ENCODE peak calls at places on chromosome 19, in eight cellular contexts. V is mucosa of descending colon, F is thoracic aorta, J is brain microvascular endothelial cell, K is tibial artery, D is Calu3, T is left ventricle myocardium inferior, S is astrocyte of the cerebellum. E is an unnamed sample.

GRCh38 chr19:18122424-18122823 is 24.8 kb downstream of the MAST3 start:
- DNase-seq in D (no peak), V (no peak), J (no peak), T (no peak), F (no peak), S (no peak), K (no peak), E (no peak)

GRCh38 chr19:32233885-32234284 is 111.5 kb upstream of the ZNF507 start:
- DNase-seq in T (no peak), S (no peak), K (no peak), J (no peak), D (no peak), V (no peak), F (no peak), E (no peak)

GRCh38 chr19:15812059-15812722 is 3.3 kb downstream of the OR10H1 start:
- DNase-seq in J (no peak), K (no peak), V (peak; percentile 59), D (no peak), S (no peak), T (no peak), F (no peak), E (no peak)

GRCh38 chr19:4866595-4867424 is 657 bp downstream of the PLIN3 start:
- DNase-seq in K (peak; percentile 84), V (peak; percentile 71), J (no peak), D (peak; percentile 32), F (no peak), T (peak; percentile 57), S (no peak), E (no peak)

GRCh38 chr19:36041831-36042230 is 9.2 kb upstream of the CLIP3 start:
- DNase-seq in V (no peak), F (no peak), K (no peak), D (no peak), T (no peak), S (peak; percentile 6), J (peak; percentile 55), E (no peak)

GRCh38 chr19:38072776-38073411 is 151.1 kb downstream of the DPF1 start:
- DNase-seq in F (no peak), S (no peak), J (peak; percentile 35), V (no peak), K (no peak), T (no peak), D (no peak), E (no peak)

GRCh38 chr19:41958367-41959055 is 610 bp downstream of the RABAC1 start:
- DNase-seq in K (peak; percentile 92), J (peak; percentile 74), D (peak; percentile 95), V (peak; percentile 96), T (peak; percentile 85), F (peak; percentile 59), S (peak; percentile 13), E (peak; percentile 85)

GRCh38 chr19:42846597-42846996 is 32.9 kb downstream of the PSG1 start:
- DNase-seq in F (no peak), J (peak; percentile 35), T (no peak), S (no peak), D (no peak), V (no peak), K (no peak), E (no peak)

GRCh38 chr19:5141278-5141925 is 172.5 kb downstream of the KDM4B start:
- DNase-seq in J (peak; percentile 37), D (no peak), V (no peak), K (no peak), F (no peak), S (no peak), T (no peak), E (no peak)

GRCh38 chr19:11578342-11579142 is 1.1 kb upstream of the ACP5 start:
- DNase-seq in S (no peak), D (no peak), K (peak; percentile 80), J (no peak), T (peak; percentile 42), V (peak; percentile 75), F (no peak), E (no peak)

GRCh38 chr19:17248011-17248776 is 2.5 kb upstream of the NR2F6 start:
- DNase-seq in V (peak; percentile 63), F (no peak), K (no peak), T (no peak), D (peak; percentile 24), S (no peak), J (no peak), E (no peak)

GRCh38 chr19:41296323-41296935 is 13.5 kb upstream of the CCDC97 start:
- DNase-seq in F (no peak), T (no peak), K (no peak), J (no peak), V (no peak), S (no peak), D (no peak), E (no peak)

GRCh38 chr19:12764698-12765097 is 10.7 kb downstream of the HOOK2 start:
- DNase-seq in F (no peak), V (no peak), J (no peak), S (no peak), D (no peak), K (no peak), T (no peak), E (no peak)

GRCh38 chr19:50554212-50554611 is 14.0 kb downstream of the LRRC4B start:
- DNase-seq in F (no peak), T (no peak), J (no peak), K (no peak), V (no peak), S (no peak), D (no peak), E (no peak)

GRCh38 chr19:4547303-4548237 is 7.7 kb upstream of the LRG1 start:
- DNase-seq in J (no peak), F (no peak), S (no peak), V (no peak), K (no peak), D (peak; percentile 51), T (no peak), E (no peak)

GRCh38 chr19:23393121-23393520 is 2.1 kb downstream of the ZNF91 start:
- DNase-seq in T (no peak), K (no peak), J (no peak), S (no peak), F (no peak), V (no peak), D (no peak), E (no peak)

GRCh38 chr19:43407416-43408005 is 7.2 kb upstream of the TEX101 start:
- DNase-seq in F (no peak), J (no peak), S (no peak), D (no peak), V (no peak), K (no peak), T (no peak), E (no peak)

GRCh38 chr19:31049431-31049830 is 299.8 kb downstream of the TSHZ3 start:
- DNase-seq in S (no peak), K (no peak), J (no peak), V (peak; percentile 75), F (no peak), T (no peak), D (no peak), E (no peak)

GRCh38 chr19:31055454-31055853 is 293.8 kb downstream of the TSHZ3 start:
- DNase-seq in T (no peak), S (no peak), K (no peak), V (no peak), D (no peak), F (no peak), J (no peak), E (no peak)

GRCh38 chr19:31058676-31059075 is 290.6 kb downstream of the TSHZ3 start:
- DNase-seq in T (no peak), S (no peak), D (no peak), K (no peak), F (no peak), J (no peak), V (no peak), E (no peak)

DNA sequence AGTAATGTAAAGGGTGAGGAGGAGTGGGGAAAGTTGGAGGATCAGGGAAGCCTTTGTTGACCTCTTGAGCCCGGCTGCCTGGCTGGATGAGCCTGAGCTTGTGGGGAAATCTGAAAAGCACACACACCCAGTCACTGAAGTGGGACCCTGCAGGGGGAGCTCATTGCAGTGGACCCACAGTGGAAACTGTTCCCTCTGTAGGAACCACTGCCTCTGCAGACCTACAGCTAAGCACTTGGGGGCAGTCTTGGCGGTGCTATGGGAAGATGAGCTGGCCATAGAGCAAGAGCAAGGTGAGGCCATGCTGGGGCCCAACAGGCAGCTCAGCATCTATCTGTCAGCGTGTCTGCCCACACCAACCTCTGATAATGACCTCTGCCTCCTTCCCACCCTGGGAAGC is 294.8 kb downstream of the TSHZ3 start:
- DNase-seq in J (peak; percentile 69), D (no peak), S (peak; percentile 48), F (no peak), K (no peak), T (peak; percentile 28), V (peak; percentile 56), E (no peak)
- TF ChIP-seq CTCF in J (peak; percentile 92), D (no peak), S (peak; percentile 79), F (no peak), K (no peak), T (peak; percentile 59), V (no peak), E (no peak)

GRCh38 chr19:58466760-58467589 is at the start of gene ZNF324:
- DNase-seq in T (peak; percentile 99), F (peak; percentile 94), K (peak; percentile 98), D (peak; percentile 99), V (peak; percentile 99), J (peak; percentile 93), S (peak; percentile 89), E (peak; percentile 97)
- TF ChIP-seq CTCF in T (no peak), F (no peak), K (no peak), D (no peak), V (peak; percentile 8), J (no peak), S (no peak), E (no peak)

DNA sequence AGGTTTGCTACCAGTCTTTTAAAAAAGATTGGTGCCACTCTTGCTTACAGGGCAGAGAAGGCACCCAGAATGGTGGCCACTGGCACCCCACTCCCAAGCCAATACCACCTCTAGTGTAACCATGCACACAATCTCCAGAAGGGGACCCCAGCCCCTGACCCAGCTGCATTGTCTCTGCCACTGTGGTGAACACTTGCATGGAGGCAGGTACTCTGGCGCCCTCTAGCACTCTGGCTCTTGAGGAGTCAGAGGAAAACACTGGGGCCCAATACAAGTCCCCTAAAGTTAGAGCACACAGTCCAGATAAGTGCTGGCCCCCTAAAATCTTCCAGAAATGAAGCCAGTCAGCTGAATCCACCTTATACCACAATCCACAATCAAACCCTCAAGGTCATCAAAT is 6.0 kb downstream of the ERVV-1 start:
- DNase-seq in D (no peak), K (no peak), J (no peak), V (peak; percentile 45), S (no peak), F (no peak), T (no peak), E (no peak)
- TF ChIP-seq CTCF in D (no peak), K (no peak), J (no peak), V (no peak), S (no peak), F (no peak), T (no peak), E (no peak)

DNA sequence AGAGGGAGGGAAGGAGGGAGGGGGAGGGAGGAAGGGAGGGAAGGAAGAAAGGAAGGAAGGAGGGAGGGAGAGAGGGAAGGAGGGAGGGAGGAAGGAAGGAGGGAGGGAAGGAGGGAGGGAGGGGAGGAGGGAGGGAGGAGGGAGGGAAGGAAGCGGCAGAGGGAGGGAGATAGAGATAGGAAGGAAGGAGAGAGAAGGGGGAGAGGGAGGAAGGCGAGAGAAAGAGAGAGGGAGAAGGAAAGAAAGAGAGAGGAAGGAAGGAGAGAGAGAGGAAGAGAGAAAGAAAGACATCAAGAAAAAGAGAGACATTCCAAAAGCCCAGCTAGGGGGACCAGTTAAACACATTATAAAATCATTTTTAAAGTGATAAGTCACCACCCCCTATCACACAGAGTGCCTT is 62.5 kb downstream of the GNG7 start:
- DNase-seq in F (no peak), K (no peak), T (no peak), S (no peak), J (no peak), V (no peak), D (no peak), E (no peak)
- TF ChIP-seq CTCF in F (no peak), K (no peak), T (no peak), S (no peak), J (no peak), V (no peak), D (no peak), E (no peak)

E was measured in omental fat pad.